ENCODE peak calls at places on chromosomes 5 and 9, in six cellular contexts. B, P, S, V, K and Y are unnamed samples.
A peak's percentile ranks its signal among the peaks of the same experiment; 100 is the strongest.

GRCh38 chr9:14180077-14180941 is 133.6 kb downstream of the NFIB start:
- DNase-seq in P (peak; percentile 32), V (peak; percentile 52), B (no peak), K (no peak), S (no peak), Y (peak; percentile 49)

GRCh38 chr9:125233678-125234077 is 7.5 kb downstream of the HSPA5 start:
- DNase-seq in S (peak; percentile 95), P (peak; percentile 21), K (no peak), B (peak; percentile 97), V (no peak), Y (no peak)

GRCh38 chr5:153883829-153884228 is 154.9 kb downstream of the FAM114A2 start:
- DNase-seq in V (no peak), B (peak; percentile 59), P (no peak), S (peak; percentile 57), K (no peak), Y (no peak)

GRCh38 chr9:133402689-133403088 is 15.1 kb downstream of the REXO4 start:
- DNase-seq in S (no peak), K (no peak), B (no peak), P (no peak), V (no peak), Y (no peak)

GRCh38 chr5:132746592-132747063 is 598 bp upstream of the CCNI2 start:
- DNase-seq in B (no peak), P (no peak), S (no peak), V (no peak), K (no peak), Y (no peak)

GRCh38 chr5:1004598-1005361 is 3.8 kb upstream of the NKD2 start:
- DNase-seq in P (peak; percentile 51), K (peak; percentile 84), V (peak; percentile 35), S (no peak), B (no peak), Y (no peak)

GRCh38 chr9:93673271-93673843 is 97.0 kb downstream of the PHF2 start:
- DNase-seq in K (peak; percentile 42), S (no peak), P (no peak), V (peak; percentile 31), B (no peak), Y (peak; percentile 49)

GRCh38 chr9:81374881-81375280 is 314.5 kb downstream of the TLE1 start:
- DNase-seq in V (no peak), K (no peak), P (no peak), S (no peak), B (peak; percentile 19), Y (no peak)

GRCh38 chr9:16619897-16620296 is 250.6 kb downstream of the BNC2 start:
- DNase-seq in K (no peak), P (no peak), S (no peak), V (no peak), B (no peak), Y (no peak)

GRCh38 chr9:93958875-93959682 is 3.9 kb upstream of the BARX1 start:
- DNase-seq in P (no peak), S (no peak), K (peak; percentile 39), V (no peak), B (peak; percentile 18), Y (no peak)

GRCh38 chr5:122941737-122942136 is 94.8 kb downstream of the PPIC start:
- DNase-seq in S (no peak), K (no peak), V (no peak), P (no peak), B (no peak), Y (peak; percentile 24)

GRCh38 chr9:118961857-118962256 is 407.4 kb downstream of the BRINP1 start:
- DNase-seq in V (peak; percentile 18), S (peak; percentile 29), P (no peak), K (no peak), B (peak; percentile 72), Y (no peak)

GRCh38 chr5:87836696-87837095 is 424.0 kb upstream of the CCNH start:
- DNase-seq in K (no peak), P (no peak), V (no peak), S (no peak), B (no peak), Y (no peak)

GRCh38 chr9:93830606-93831005 is 124.5 kb downstream of the BARX1 start:
- DNase-seq in S (no peak), K (no peak), V (no peak), B (no peak), P (no peak), Y (no peak)